ENCODE peak calls at places on chromosome 14, in four cellular contexts. E is upper lobe of right lung, B is tibial artery, K is heart right ventricle. Z is an unnamed sample.

GRCh38 chr14:79404874-79405273 is 806.4 kb downstream of the DIO2 start:
- DNase-seq in E (no peak), K (no peak), B (no peak), Z (no peak)

GRCh38 chr14:100536721-100537700 is 50.2 kb downstream of the BEGAIN start:
- DNase-seq in E (peak; percentile 39), B (peak; percentile 8), K (peak; percentile 2), Z (peak; percentile 64)

GRCh38 chr14:68580676-68581075 is 212.2 kb downstream of the ZFP36L1 start:
- DNase-seq in B (no peak), E (no peak), K (no peak), Z (peak; percentile 20)

GRCh38 chr14:103113774-103114173 is 9.5 kb upstream of the TNFAIP2 start:
- DNase-seq in K (no peak), B (no peak), E (no peak), Z (no peak)

GRCh38 chr14:72104011-72104613 is 171.9 kb downstream of the RGS6 start:
- DNase-seq in B (no peak), E (no peak), K (peak; percentile 15), Z (no peak)

GRCh38 chr14:67505254-67505653 is 16.7 kb upstream of the TMEM229B start:
- DNase-seq in K (no peak), B (no peak), E (no peak), Z (no peak)

GRCh38 chr14:104582005-104582404 is 2.4 kb downstream of the C14orf180 start:
- DNase-seq in B (peak; percentile 51), E (no peak), K (peak; percentile 82), Z (no peak)

GRCh38 chr14:25516838-25517237 is 466.9 kb upstream of the STXBP6 start:
- DNase-seq in K (no peak), B (no peak), E (no peak), Z (no peak)

GRCh38 chr14:35741345-35742031 is 67.6 kb downstream of the RALGAPA1 start:
- DNase-seq in B (no peak), E (no peak), K (no peak), Z (no peak)

GRCh38 chr14:22070119-22070982 is 396.7 kb upstream of the OR4E1 start:
- DNase-seq in B (no peak), K (peak; percentile 34), E (no peak), Z (peak; percentile 33)

GRCh38 chr14:69036757-69037506 is 57.8 kb upstream of the ACTN1 start:
- DNase-seq in E (no peak), K (no peak), B (no peak), Z (no peak)

GRCh38 chr14:20659813-20660395 is 18.4 kb upstream of the OR6S1 start:
- DNase-seq in K (no peak), B (no peak), E (no peak), Z (peak; percentile 63)

GRCh38 chr14:52850520-52850919 is 59.1 kb upstream of the GNPNAT1 start:
- DNase-seq in E (no peak), K (no peak), B (no peak), Z (no peak)

DNA sequence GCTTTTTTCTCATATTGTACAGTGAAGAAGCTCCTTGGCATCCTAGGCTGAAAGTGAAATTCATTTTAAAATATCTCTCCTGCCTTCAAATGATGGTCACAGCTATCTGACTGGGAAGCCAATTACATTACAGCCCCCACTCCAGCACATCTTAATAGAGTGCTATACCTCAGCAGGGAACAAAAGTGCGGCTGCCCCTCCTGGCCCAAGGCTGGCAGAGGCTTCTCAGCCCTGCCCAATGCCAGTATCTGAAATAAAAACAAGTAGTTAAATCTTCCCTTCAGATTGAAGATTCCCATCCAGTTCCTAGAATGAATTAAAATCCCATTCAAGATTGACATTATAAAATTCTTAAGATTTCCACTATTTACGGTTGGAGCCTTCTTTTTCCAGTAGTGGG is 54.9 kb upstream of the GNG2 start:
- DNase-seq in E (no peak), B (no peak), K (no peak), Z (no peak)
- TF ChIP-seq CTCF in E (no peak), B (no peak), K (no peak), Z (no peak)

DNA sequence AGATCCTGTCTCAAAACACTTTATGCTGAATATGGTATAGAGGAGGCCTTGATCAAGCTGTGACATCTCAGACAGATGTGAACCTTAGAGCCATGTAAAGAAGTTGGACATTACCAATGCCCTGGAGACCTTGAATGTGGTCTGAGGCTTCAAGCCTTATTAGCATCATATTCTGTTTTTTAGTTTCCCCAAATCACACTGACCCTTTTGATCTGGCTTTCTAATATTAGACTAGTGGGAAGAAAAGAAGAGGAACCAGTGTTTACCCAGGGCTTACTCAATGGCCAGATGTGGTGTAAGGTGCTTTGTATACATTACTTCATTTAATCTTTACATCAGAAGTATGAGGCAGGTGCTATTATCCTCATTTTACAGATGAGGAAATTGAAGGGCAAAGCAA is 10.6 kb upstream of the TBPL2 start:
- DNase-seq in K (no peak), B (no peak), E (no peak), Z (no peak)
- H3K4me1 ChIP-seq in K (no peaks in the 10 kb centered on the region), B (peaks cover 11% of the 10 kb centered on the region), E (peaks cover 11% of the 10 kb centered on the region), Z (no peaks in the 10 kb centered on the region)

GRCh38 chr14:92360666-92361370 is 37.9 kb downstream of the SLC24A4 start:
- DNase-seq in K (no peak), E (no peak), B (no peak), Z (no peak)

GRCh38 chr14:92353447-92353846 is 30.5 kb downstream of the SLC24A4 start:
- DNase-seq in K (no peak), B (no peak), E (no peak), Z (no peak)

GRCh38 chr14:92351750-92352149 is 28.8 kb downstream of the SLC24A4 start:
- DNase-seq in K (no peak), E (no peak), B (no peak), Z (no peak)

GRCh38 chr14:92352158-92352985 is 29.4 kb downstream of the SLC24A4 start:
- DNase-seq in K (no peak), E (no peak), B (no peak), Z (no peak)

GRCh38 chr14:92356677-92357076 is 33.7 kb downstream of the SLC24A4 start:
- DNase-seq in B (no peak), E (no peak), K (no peak), Z (no peak)
- H3K36me3 ChIP-seq in B (no peaks in the 10 kb centered on the region), E (no peaks in the 10 kb centered on the region), K (no peaks in the 10 kb centered on the region), Z (no peaks in the 10 kb centered on the region)

GRCh38 chr14:58572092-58572853 is 65.5 kb upstream of the DACT1 start:
- DNase-seq in K (no peak), E (no peak), B (no peak), Z (no peak)

GRCh38 chr14:58571256-58571655 is 66.5 kb upstream of the DACT1 start:
- DNase-seq in B (no peak), K (no peak), E (no peak), Z (no peak)

GRCh38 chr14:58574623-58575022 is 63.1 kb upstream of the DACT1 start:
- DNase-seq in E (no peak), B (no peak), K (no peak), Z (no peak)
- TF ChIP-seq CTCF in E (no peak), B (no peak), K (no peak), Z (no peak)

Z was measured in left lung.